ENCODE peak calls at places on chromosomes 16 and 17, in five cellular contexts. P is upper lobe of left lung, Y is psoas muscle, K is tibial nerve, H is body of pancreas. C is an unnamed sample. For H3K36me3, the result is how much of the 10 kb centered on the place peaks cover.

GRCh38 chr17:27315322-27315721 is 21.4 kb downstream of the WSB1 start:
- DNase-seq in Y (peak), P (peak), H (peak), K (peak), C (no peak)

GRCh38 chr16:53781023-53781605 is 77.2 kb downstream of the FTO start:
- DNase-seq in Y (no peak), H (no peak), K (no peak), P (no peak), C (no peak)

GRCh38 chr16:85554114-85554790 is 58.9 kb upstream of the GSE1 start:
- DNase-seq in H (peak), P (peak), K (peak), Y (peak), C (peak)

GRCh38 chr17:70655179-70655578 is 485.8 kb downstream of the KCNJ2 start:
- DNase-seq in H (no peak), K (no peak), P (no peak), Y (no peak), C (no peak)

GRCh38 chr16:324451-325334 is 27.8 kb downstream of the AXIN1 start:
- DNase-seq in Y (no peak), K (no peak), H (no peak), P (no peak), C (peak)

GRCh38 chr17:39981207-39982068 is 831 bp downstream of the PSMD3 start:
- DNase-seq in K (no peak), Y (no peak), H (no peak), P (no peak), C (no peak)

GRCh38 chr17:38464723-38465419 is 36.6 kb downstream of the ARHGAP23 start:
- DNase-seq in K (peak), Y (peak), P (peak), H (peak), C (no peak)

GRCh38 chr17:40532520-40533253 is 31.3 kb upstream of the TNS4 start:
- DNase-seq in K (peak), H (no peak), P (no peak), Y (no peak), C (no peak)

GRCh38 chr16:15975172-15975571 is 25.8 kb downstream of the ABCC1 start:
- DNase-seq in K (no peak), P (no peak), H (no peak), Y (peak), C (no peak)

GRCh38 chr17:50689251-50689650 is 18.5 kb downstream of the ANKRD40 start:
- DNase-seq in K (no peak), H (no peak), Y (no peak), P (no peak), C (no peak)

GRCh38 chr16:68116256-68116853 is 31.2 kb downstream of the NFATC3 start:
- DNase-seq in K (no peak), P (no peak), H (no peak), Y (no peak), C (no peak)

GRCh38 chr17:2050246-2050866 is 4.5 kb upstream of the HIC1 start:
- DNase-seq in P (peak), Y (peak), H (peak), K (no peak), C (peak)

GRCh38 chr16:4591191-4591590 is 23.5 kb downstream of the UBALD1 start:
- DNase-seq in Y (no peak), K (no peak), P (no peak), H (no peak), C (no peak)

GRCh38 chr17:45342871-45343526 is 26.2 kb upstream of the MAP3K14 start:
- DNase-seq in Y (no peak), H (no peak), K (no peak), P (no peak), C (no peak)

GRCh38 chr17:79844869-79845600 is 5.8 kb upstream of the CBX4 start:
- DNase-seq in H (peak), P (peak), Y (peak), K (no peak), C (peak)

GRCh38 chr16:54284319-54284930 is 2.2 kb downstream of the IRX3 start:
- DNase-seq in H (peak), Y (peak), K (no peak), P (no peak), C (no peak)

GRCh38 chr16:85988723-85989313 is 89.9 kb downstream of the IRF8 start:
- DNase-seq in H (no peak), Y (no peak), K (no peak), P (no peak), C (no peak)

GRCh38 chr17:72185571-72185970 is 64.8 kb downstream of the SOX9 start:
- DNase-seq in P (no peak), Y (peak), K (no peak), H (no peak), C (no peak)

GRCh38 chr17:27552467-27552779 is 78.6 kb upstream of the LGALS9 start:
- DNase-seq in P (peak), Y (no peak), K (no peak), H (peak), C (no peak)

GRCh38 chr16:83706394-83706793 is 101.4 kb upstream of the HSBP1 start:
- DNase-seq in H (no peak), Y (no peak), K (no peak), P (no peak), C (no peak)

GRCh38 chr16:370980-371728 is 816 bp upstream of the MRPL28 start:
- DNase-seq in Y (no peak), H (no peak), K (no peak), P (no peak), C (no peak)

GRCh38 chr17:27420211-27420950 is 35.9 kb upstream of the KSR1 start:
- DNase-seq in P (no peak), K (no peak), Y (no peak), H (no peak), C (no peak)

GRCh38 chr16:70774261-70774660 is 26.7 kb downstream of the VAC14 start:
- DNase-seq in P (no peak), H (no peak), Y (no peak), K (no peak), C (no peak)

GRCh38 chr16:88983771-88984687 is 7.0 kb upstream of the CBFA2T3 start:
- DNase-seq in Y (no peak), K (no peak), H (no peak), P (no peak), C (no peak)

GRCh38 chr17:19508327-19508867 is 25.3 kb upstream of the SLC47A1 start:
- DNase-seq in H (peak), Y (peak), K (no peak), P (peak), C (peak)

GRCh38 chr16:24826096-24826690 is 19.6 kb upstream of the SLC5A11 start:
- DNase-seq in H (no peak), K (no peak), Y (no peak), P (peak), C (no peak)

GRCh38 chr17:16040710-16041251 is 41.2 kb downstream of the TTC19 start:
- DNase-seq in H (peak), K (no peak), Y (no peak), P (no peak), C (no peak)

GRCh38 chr17:28744104-28744801 is 442 bp downstream of the TRAF4 start:
- DNase-seq in Y (peak), P (peak), H (peak), K (no peak), C (peak)

GRCh38 chr16:48829911-48830310 is 219.9 kb upstream of the N4BP1 start:
- DNase-seq in P (no peak), H (no peak), K (no peak), Y (no peak), C (no peak)

GRCh38 chr17:44192750-44193149 is 6.0 kb downstream of the TMUB2 start:
- DNase-seq in H (no peak), K (no peak), Y (peak), P (no peak), C (no peak)

GRCh38 chr17:44188757-44189403 is 2.1 kb downstream of the TMUB2 start:
- DNase-seq in H (no peak), K (no peak), Y (peak), P (no peak), C (no peak)

GRCh38 chr17:44191389-44191788 is 4.6 kb downstream of the TMUB2 start:
- DNase-seq in H (no peak), K (no peak), P (no peak), Y (no peak), C (no peak)

GRCh38 chr17:44191941-44192496 is 5.2 kb downstream of the TMUB2 start:
- DNase-seq in K (no peak), Y (peak), P (no peak), H (no peak), C (no peak)

DNA sequence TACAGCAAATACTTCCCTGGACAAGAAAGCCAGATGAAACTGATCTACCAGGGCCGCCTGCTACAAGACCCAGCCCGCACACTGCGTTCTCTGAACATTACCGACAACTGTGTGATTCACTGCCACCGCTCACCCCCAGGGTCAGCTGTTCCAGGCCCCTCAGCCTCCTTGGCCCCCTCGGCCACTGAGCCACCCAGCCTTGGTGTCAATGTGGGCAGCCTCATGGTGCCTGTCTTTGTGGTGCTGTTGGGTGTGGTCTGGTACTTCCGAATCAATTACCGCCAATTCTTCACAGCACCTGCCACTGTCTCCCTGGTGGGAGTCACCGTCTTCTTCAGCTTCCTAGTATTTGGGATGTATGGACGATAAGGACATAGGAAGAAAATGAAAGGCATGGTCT is 3.7 kb downstream of the TMUB2 start:
- DNase-seq in P (no peak), K (no peak), H (no peak), Y (peak), C (no peak)
- H3K36me3 ChIP-seq in P (under half), K (half or more), H (under half), Y (under half), C (under half)

DNA sequence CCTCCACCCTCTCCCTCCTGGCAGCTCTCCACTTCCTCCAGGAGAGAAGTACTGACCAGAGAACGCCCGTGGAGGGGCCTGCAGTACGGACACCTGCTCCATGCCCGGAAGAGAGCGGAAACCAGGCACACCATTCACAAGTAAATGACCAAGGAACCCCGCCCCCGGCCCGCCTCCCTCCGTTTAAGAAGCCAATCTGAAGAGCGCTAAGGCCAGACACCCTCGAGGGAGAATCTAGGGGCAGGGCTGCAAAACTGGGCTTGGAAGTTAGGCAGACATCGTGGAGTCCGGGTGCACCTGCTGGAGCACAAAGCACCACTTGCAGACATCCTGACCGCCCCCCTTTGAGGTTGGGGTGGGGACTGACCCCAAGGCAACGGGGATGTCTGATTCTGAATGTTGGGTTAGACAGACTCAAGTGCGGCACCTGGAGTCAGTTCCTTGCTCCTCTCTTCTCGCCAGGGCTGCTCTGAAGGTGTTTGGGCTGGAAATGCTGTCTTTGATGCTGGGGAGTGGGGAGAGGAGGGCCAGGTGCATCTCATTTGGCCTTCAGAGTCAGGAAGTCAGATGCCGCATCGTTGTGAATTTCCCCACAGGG is 964 bp upstream of the FAAP100 start:
- DNase-seq in K (peak), P (peak), Y (peak), H (peak), C (peak)
- H3K27ac ChIP-seq in K (peak), P (peak), Y (peak), H (peak), C (peak)

GRCh38 chr17:64661981-64662773 is at the start of gene SMURF2:
- DNase-seq in Y (peak), H (peak), P (peak), K (peak), C (peak)
- TF ChIP-seq CTCF in Y (no peak), H (no peak), P (peak), K (no peak), C (no peak)

DNA sequence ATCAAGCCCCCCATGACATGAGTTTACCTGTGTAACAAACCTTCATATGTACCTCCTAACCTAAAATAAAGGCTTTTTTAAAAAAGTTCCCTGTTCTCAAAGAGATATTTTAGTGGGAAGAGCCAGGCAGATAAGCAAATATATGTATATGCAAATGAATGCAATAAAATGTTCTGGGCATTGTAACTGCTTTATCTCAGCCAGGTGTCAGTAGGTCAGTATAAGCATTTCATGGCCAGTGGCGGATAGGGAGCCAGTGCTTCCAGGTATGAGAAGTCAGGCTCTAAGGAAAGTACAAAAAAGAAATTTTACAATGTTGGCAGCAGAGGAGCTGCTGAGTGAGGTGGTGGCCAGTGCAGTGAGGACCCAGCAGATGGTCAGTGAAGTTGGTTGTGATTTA is 53.9 kb downstream of the TNRC6C start:
- DNase-seq in P (no peak), H (no peak), K (no peak), Y (no peak), C (no peak)
- H3K36me3 ChIP-seq in P (under half), H (under half), K (under half), Y (under half), C (under half)

C was measured in CD8-positive, alpha-beta T cell.